ENCODE peak calls at places on chromosomes 3 and 15, in six cellular contexts. M, Q, J, D, L and P are unnamed samples.

GRCh38 chr3:186316666-186317260 is 45.3 kb downstream of the DGKG start:
- DNase-seq in M (no peak), Q (no peak), J (no peak), D (no peak), L (no peak), P (no peak)

GRCh38 chr3:72630614-72631344 is 217.5 kb downstream of the SHQ1 start:
- DNase-seq in M (no peak), Q (no peak), J (no peak), D (no peak), L (no peak), P (no peak)

GRCh38 chr3:195774917-195775316 is 36.8 kb downstream of the MUC4 start:
- DNase-seq in M (peak), Q (no peak), J (no peak), D (no peak), L (no peak), P (no peak)

GRCh38 chr3:3853584-3853983 is 54.4 kb downstream of the LRRN1 start:
- DNase-seq in M (no peak), Q (no peak), J (no peak), D (no peak), L (no peak), P (no peak)

GRCh38 chr3:181847276-181847675 is 135.6 kb downstream of the SOX2 start:
- DNase-seq in M (no peak), Q (no peak), J (no peak), D (no peak), L (no peak), P (no peak)

GRCh38 chr15:65804252-65804931 is 12.3 kb upstream of the DENND4A start:
- DNase-seq in M (no peak), Q (no peak), J (no peak), D (no peak), L (peak), P (no peak)

GRCh38 chr15:101637549-101638318 is 14.4 kb downstream of the TM2D3 start:
- DNase-seq in M (no peak), Q (no peak), J (no peak), D (peak), L (no peak), P (no peak)

GRCh38 chr15:52082197-52083036 is 30.2 kb downstream of the BCL2L10 start:
- DNase-seq in M (no peak), Q (no peak), J (no peak), D (no peak), L (peak), P (peak)

GRCh38 chr15:78345726-78346125 is 5.6 kb downstream of the CRABP1 start:
- DNase-seq in M (no peak), Q (no peak), J (no peak), D (no peak), L (no peak), P (no peak)

GRCh38 chr3:94185753-94186152 is 122.9 kb downstream of the NSUN3 start:
- DNase-seq in M (no peak), Q (no peak), J (no peak), D (no peak), L (no peak), P (no peak)

GRCh38 chr3:19394946-19395345 is 246.6 kb downstream of the KCNH8 start:
- DNase-seq in M (no peak), Q (no peak), J (no peak), D (no peak), L (no peak), P (no peak)

GRCh38 chr15:58329781-58330467 is 101.9 kb upstream of the LIPC start:
- DNase-seq in M (no peak), Q (no peak), J (no peak), D (no peak), L (no peak), P (no peak)

GRCh38 chr15:75195122-75195765 is 6.4 kb upstream of the C15orf39 start:
- DNase-seq in M (peak), Q (no peak), J (peak), D (no peak), L (no peak), P (no peak)

GRCh38 chr3:25648107-25648535 is 16.6 kb downstream of the TOP2B start:
- DNase-seq in M (peak), Q (peak), J (peak), D (peak), L (peak), P (peak)

GRCh38 chr15:98684441-98684840 is 36.1 kb downstream of the IGF1R start:
- DNase-seq in M (no peak), Q (no peak), J (no peak), D (no peak), L (peak), P (no peak)

GRCh38 chr15:79185199-79185598 is 94.6 kb upstream of the RASGRF1 start:
- DNase-seq in M (peak), Q (peak), J (no peak), D (no peak), L (no peak), P (no peak)

GRCh38 chr3:195056506-195056905 is 214.5 kb downstream of the XXYLT1 start:
- DNase-seq in M (no peak), Q (no peak), J (no peak), D (no peak), L (no peak), P (no peak)